ENCODE peak calls at places on chromosomes 7 and 10, in nine cellular contexts. Y, Q, W, F, D, I, L, C and J are unnamed samples.

GRCh38 chr7:920351-921070 is 34.0 kb downstream of the ADAP1 start:
- DNase-seq in Y (no peak), Q (no peak), W (no peak), F (no peak), D (no peak), I (no peak), L (no peak), C (no peak), J (no peak)

GRCh38 chr7:44547536-44548221 is 6.5 kb upstream of the NPC1L1 start:
- DNase-seq in Y (no peak), Q (no peak), W (no peak), F (no peak), D (no peak), I (no peak), L (no peak), C (no peak), J (peak)

GRCh38 chr7:22821702-22822485 is 755 bp downstream of the TOMM7 start:
- DNase-seq in Y (no peak), Q (no peak), W (no peak), F (no peak), D (no peak), I (peak), L (peak), C (no peak), J (peak)

GRCh38 chr10:110404374-110404773 is 93.3 kb upstream of the DUSP5 start:
- DNase-seq in Y (no peak), Q (no peak), W (no peak), F (no peak), D (no peak), I (peak), L (no peak), C (no peak), J (no peak)

GRCh38 chr7:152126741-152127140 is 101.3 kb downstream of the GALNT11 start:
- DNase-seq in Y (no peak), Q (no peak), W (no peak), F (no peak), D (no peak), I (no peak), L (no peak), C (no peak), J (no peak)

GRCh38 chr7:200290-200689 is 7.9 kb downstream of the FAM20C start:
- DNase-seq in Y (no peak), Q (no peak), W (no peak), F (no peak), D (no peak), I (no peak), L (no peak), C (no peak), J (no peak)

GRCh38 chr10:27659786-27660185 is 85.8 kb downstream of the MKX start:
- DNase-seq in Y (no peak), Q (no peak), W (peak), F (no peak), D (no peak), I (no peak), L (peak), C (no peak), J (peak)

GRCh38 chr7:77245015-77245755 is 45.6 kb upstream of the FGL2 start:
- DNase-seq in Y (no peak), Q (no peak), W (peak), F (no peak), D (no peak), I (no peak), L (no peak), C (no peak), J (no peak)

GRCh38 chr10:99619090-99619800 is 994 bp downstream of the SLC25A28 start:
- DNase-seq in Y (no peak), Q (no peak), W (peak), F (no peak), D (no peak), I (peak), L (peak), C (no peak), J (peak)

GRCh38 chr7:89503281-89503680 is 651.0 kb upstream of the STEAP1 start:
- DNase-seq in Y (no peak), Q (no peak), W (no peak), F (no peak), D (no peak), I (no peak), L (no peak), C (no peak), J (no peak)

GRCh38 chr10:112722758-112723157 is 227.3 kb upstream of the TCF7L2 start:
- DNase-seq in Y (no peak), Q (no peak), W (no peak), F (no peak), D (no peak), I (no peak), L (no peak), C (no peak), J (no peak)

GRCh38 chr10:34244787-34245484 is 570.2 kb downstream of the PARD3 start:
- DNase-seq in Y (no peak), Q (no peak), W (no peak), F (no peak), D (no peak), I (no peak), L (no peak), C (no peak), J (no peak)

GRCh38 chr10:131980757-131981428 is 830 bp downstream of the BNIP3 start:
- DNase-seq in Y (no peak), Q (no peak), W (peak), F (no peak), D (no peak), I (peak), L (no peak), C (no peak), J (no peak)

GRCh38 chr10:69874464-69874863 is 72.8 kb downstream of the COL13A1 start:
- DNase-seq in Y (no peak), Q (no peak), W (no peak), F (no peak), D (no peak), I (peak), L (peak), C (no peak), J (peak)

GRCh38 chr10:32054087-32054486 is 2.1 kb downstream of the KIF5B start:
- DNase-seq in Y (no peak), Q (no peak), W (peak), F (no peak), D (no peak), I (peak), L (peak), C (no peak), J (peak)

GRCh38 chr10:97882142-97883091 is 32.8 kb downstream of the GOLGA7B start:
- DNase-seq in Y (no peak), Q (peak), W (peak), F (no peak), D (no peak), I (peak), L (peak), C (no peak), J (peak)

GRCh38 chr7:131802195-131802594 is 245.8 kb upstream of the PODXL start:
- DNase-seq in Y (no peak), Q (no peak), W (no peak), F (no peak), D (no peak), I (no peak), L (no peak), C (no peak), J (no peak)

GRCh38 chr10:16941865-16942264 is 124.6 kb upstream of the RSU1 start:
- DNase-seq in Y (no peak), Q (no peak), W (no peak), F (no peak), D (no peak), I (no peak), L (peak), C (no peak), J (no peak)

GRCh38 chr7:27784399-27785053 is 44.6 kb downstream of the TAX1BP1 start:
- DNase-seq in Y (peak), Q (peak), W (peak), F (no peak), D (peak), I (peak), L (peak), C (no peak), J (peak)

GRCh38 chr10:17671307-17671706 is 27.4 kb downstream of the STAM start:
- DNase-seq in Y (no peak), Q (no peak), W (no peak), F (no peak), D (no peak), I (peak), L (peak), C (no peak), J (no peak)

GRCh38 chr7:103076767-103077166 is 1.8 kb downstream of the ARMC10 start:
- DNase-seq in Y (no peak), Q (no peak), W (peak), F (no peak), D (no peak), I (no peak), L (no peak), C (no peak), J (no peak)

GRCh38 chr7:128366290-128366689 is 4.8 kb upstream of the PRRT4 start:
- DNase-seq in Y (no peak), Q (no peak), W (no peak), F (no peak), D (no peak), I (no peak), L (no peak), C (no peak), J (no peak)

GRCh38 chr10:121057291-121057690 is 206.1 kb downstream of the WDR11 start:
- DNase-seq in Y (no peak), Q (no peak), W (no peak), F (no peak), D (no peak), I (no peak), L (no peak), C (no peak), J (no peak)

GRCh38 chr7:135956393-135956792 is 20.8 kb downstream of the MTPN start:
- DNase-seq in Y (no peak), Q (no peak), W (no peak), F (no peak), D (no peak), I (no peak), L (no peak), C (no peak), J (no peak)

GRCh38 chr7:68041559-68041958 is 1044.9 kb downstream of the TYW1 start:
- DNase-seq in Y (no peak), Q (no peak), W (no peak), F (no peak), D (no peak), I (peak), L (no peak), C (no peak), J (no peak)

GRCh38 chr7:56092789-56093531 is at the start of gene PHKG1:
- DNase-seq in Y (peak), Q (no peak), W (peak), F (no peak), D (no peak), I (peak), L (peak), C (no peak), J (peak)

GRCh38 chr7:108771853-108772252 is 202.2 kb downstream of the DNAJB9 start:
- DNase-seq in Y (no peak), Q (no peak), W (no peak), F (no peak), D (no peak), I (no peak), L (no peak), C (no peak), J (no peak)